ENCODE peak calls at places on chromosomes 4 and X, in nine cellular contexts. P is right lobe of liver, K is omental fat pad, J is AG10803, Z is adrenal gland, G is neural crest cell, V is progenitor cell of endocrine pancreas, T is stomach, M is cardiac fibroblast. S is an unnamed sample.

GRCh38 chrX:153400146-153401132 is 711 bp downstream of the PNMA6E start:
- DNase-seq in J (no peak), K (no peak), V (no peak), P (no peak), T (peak; percentile 35), G (peak; percentile 53), Z (peak; percentile 66), M (no peak), S (peak; percentile 52)

GRCh38 chrX:145821291-145821897 is 3.8 kb downstream of the SLITRK2 start:
- DNase-seq in K (no peak), G (peak; percentile 18), V (no peak), T (no peak), J (no peak), P (no peak), M (no peak), Z (no peak), S (no peak)

GRCh38 chr4:85860066-85860465 is 385.1 kb downstream of the ARHGAP24 start:
- DNase-seq in T (no peak), Z (no peak), J (peak; percentile 56), K (no peak), M (peak; percentile 56), P (no peak), G (no peak), V (no peak), S (no peak)

GRCh38 chr4:80362578-80363181 is 27.1 kb downstream of the CFAP299 start:
- DNase-seq in K (no peak), Z (peak; percentile 5), T (no peak), V (peak; percentile 46), M (peak; percentile 55), P (no peak), J (peak; percentile 45), G (peak; percentile 45), S (peak; percentile 60)

GRCh38 chr4:39621582-39621981 is 17.1 kb downstream of the SMIM14 start:
- DNase-seq in J (peak; percentile 77), V (no peak), G (no peak), P (no peak), Z (peak; percentile 89), K (no peak), T (peak; percentile 44), M (peak; percentile 82), S (peak; percentile 74)

GRCh38 chr4:160414516-160414915 is 1311.6 kb downstream of the RAPGEF2 start:
- DNase-seq in K (no peak), G (no peak), T (no peak), V (no peak), Z (no peak), P (no peak), M (no peak), J (no peak), S (no peak)

GRCh38 chr4:144674711-144675110 is 28.8 kb downstream of the HHIP start:
- DNase-seq in J (no peak), P (no peak), Z (no peak), M (no peak), V (no peak), G (no peak), K (no peak), T (no peak), S (no peak)

GRCh38 chr4:42627887-42628646 is 28.8 kb downstream of the ATP8A1 start:
- DNase-seq in P (no peak), V (no peak), K (no peak), T (peak; percentile 81), Z (peak; percentile 2), G (no peak), J (no peak), M (peak; percentile 14), S (no peak)

GRCh38 chrX:133959972-133960371 is 25.4 kb downstream of the GPC3 start:
- DNase-seq in V (no peak), M (no peak), J (no peak), K (no peak), G (no peak), Z (no peak), P (no peak), T (no peak), S (no peak)

GRCh38 chr4:16995451-16995850 is 97.0 kb upstream of the LDB2 start:
- DNase-seq in J (peak; percentile 41), G (no peak), V (no peak), P (no peak), K (no peak), M (peak; percentile 21), T (no peak), Z (no peak), S (peak; percentile 14)

GRCh38 chrX:40281341-40282005 is 183.7 kb upstream of the BCOR start:
- DNase-seq in M (no peak), P (no peak), T (no peak), Z (no peak), K (no peak), J (no peak), G (no peak), V (no peak), S (no peak)

DNA sequence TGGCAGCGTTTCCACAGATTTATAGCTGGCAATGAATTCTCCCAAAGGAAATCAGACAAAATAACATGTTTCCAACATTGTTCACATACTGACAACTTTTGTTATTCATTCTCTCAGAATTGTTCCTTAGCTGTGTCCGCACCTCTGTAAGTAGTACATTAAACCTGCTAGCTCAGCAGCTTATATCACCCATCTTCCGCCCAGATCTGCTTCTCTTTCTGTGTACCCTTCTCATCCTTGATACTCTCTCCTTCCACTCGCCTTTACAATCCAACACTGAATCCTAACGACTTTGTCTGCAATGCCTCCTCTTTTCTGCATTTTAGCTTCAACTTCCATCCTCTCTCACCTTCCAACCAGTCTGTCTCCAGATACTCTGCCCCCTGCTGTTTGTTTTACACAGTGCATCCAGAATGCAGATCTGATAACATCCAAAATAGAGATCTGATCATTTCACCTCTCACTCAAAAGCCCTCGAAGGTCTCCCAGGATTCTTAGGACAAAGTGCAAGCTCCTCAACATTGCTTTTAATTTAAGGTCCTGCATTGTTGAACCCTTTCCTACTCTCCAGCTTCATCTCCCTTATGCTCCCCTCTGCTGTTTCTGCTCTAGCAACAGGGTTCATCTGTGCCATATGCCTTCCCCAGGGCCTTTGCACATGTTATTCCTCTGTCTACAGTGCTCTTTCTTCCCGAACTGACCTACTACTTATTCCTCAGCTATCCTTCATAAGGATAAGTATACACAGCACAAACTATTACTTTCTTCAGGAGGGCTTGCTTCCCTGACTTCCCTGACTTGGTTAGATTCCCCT is 67.3 kb upstream of the VBP1 start:
- DNase-seq in V (no peak), M (peak; percentile 24), K (no peak), P (no peak), T (no peak), G (peak; percentile 12), Z (peak; percentile 58), J (peak; percentile 18), S (peak; percentile 30)
- TF ChIP-seq CTCF in V (peak; percentile 40), M (peak; percentile 59), K (no peak), P (peak; percentile 58), T (no peak), G (peak; percentile 54), Z (peak; percentile 48), J (peak; percentile 57), S (peak; percentile 50)

DNA sequence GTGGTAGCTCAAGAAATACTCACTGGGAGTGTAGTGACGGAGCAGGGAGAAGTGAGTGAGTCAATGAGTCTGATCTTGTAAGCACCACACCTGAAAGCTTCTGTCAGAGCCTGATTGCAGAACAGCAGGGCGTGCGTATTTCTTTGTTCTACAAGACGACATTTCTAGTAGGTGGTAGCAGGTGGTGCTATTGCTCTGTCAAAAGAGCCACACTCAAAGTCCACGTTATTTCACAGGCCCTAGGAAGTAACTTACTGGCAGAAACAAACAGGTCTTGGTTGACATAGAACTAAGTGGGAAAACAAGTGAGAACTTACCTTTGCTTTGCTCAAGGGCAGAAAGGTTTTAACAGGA is 46.4 kb upstream of the SPRY1 start:
- DNase-seq in K (no peak), V (no peak), T (peak; percentile 54), P (no peak), M (peak; percentile 46), J (no peak), Z (no peak), G (no peak), S (peak; percentile 40)
- TF ChIP-seq CTCF in K (no peak), V (peak; percentile 48), T (no peak), P (peak; percentile 23), M (no peak), J (no peak), Z (no peak), G (no peak), S (no peak)

GRCh38 chr4:120232050-120232449 is 165.4 kb upstream of the MAD2L1 start:
- DNase-seq in G (no peak), M (no peak), V (no peak), T (no peak), Z (no peak), K (no peak), J (no peak), P (no peak), S (no peak)
- TF ChIP-seq CTCF in G (no peak), M (no peak), V (no peak), T (no peak), Z (no peak), K (no peak), J (no peak), P (no peak), S (no peak)

GRCh38 chrX:31294475-31294874 is 222.6 kb upstream of the FTHL17 start:
- DNase-seq in P (no peak), K (no peak), V (no peak), G (no peak), J (no peak), T (no peak), Z (no peak), M (no peak), S (no peak)

GRCh38 chrX:31287861-31288260 is 216.0 kb upstream of the FTHL17 start:
- DNase-seq in P (no peak), K (no peak), M (peak; percentile 29), G (no peak), V (no peak), J (no peak), Z (peak; percentile 4), T (no peak), S (peak; percentile 42)

GRCh38 chrX:31297881-31298280 is 226.0 kb upstream of the FTHL17 start:
- DNase-seq in Z (no peak), M (no peak), P (no peak), G (no peak), K (no peak), V (no peak), T (no peak), J (no peak), S (no peak)

GRCh38 chrX:31298881-31299280 is 227.0 kb upstream of the FTHL17 start:
- DNase-seq in J (no peak), G (no peak), M (no peak), K (no peak), T (no peak), Z (no peak), P (no peak), V (no peak), S (no peak)

GRCh38 chrX:31293409-31293808 is 221.6 kb upstream of the FTHL17 start:
- DNase-seq in Z (peak; percentile 1), M (no peak), J (no peak), V (no peak), K (no peak), G (no peak), P (no peak), T (no peak), S (no peak)
- TF ChIP-seq CTCF in Z (no peak), M (no peak), J (peak; percentile 33), V (no peak), K (no peak), G (no peak), P (peak; percentile 9), T (peak; percentile 24), S (no peak)

GRCh38 chr4:48445704-48446103 is 37.4 kb upstream of the SLC10A4 start:
- DNase-seq in K (no peak), V (no peak), Z (no peak), G (no peak), P (no peak), J (peak; percentile 15), T (no peak), M (peak; percentile 27), S (peak; percentile 22)
- TF ChIP-seq CTCF in K (no peak), V (peak; percentile 68), Z (peak; percentile 43), G (peak; percentile 75), P (peak; percentile 54), J (peak; percentile 62), T (no peak), M (peak; percentile 52), S (peak; percentile 43)

S was measured in cardiac muscle cell.